ENCODE peak calls at places on chromosome 13, in nine cellular contexts. C is fibroblast of the aortic adventitia, A is retina, H is colonic mucosa, U is astrocyte of the spinal cord, N is dermis microvascular lymphatic vessel endothelial cell, Z is fibroblast of lung, P is heart right ventricle, W is C1 segment of cervical spinal cord. K is an unnamed sample.

GRCh38 chr13:83340170-83340569 is 542.1 kb downstream of the SLITRK1 start:
- DNase-seq in H (no peak), P (no peak), W (no peak), C (no peak), U (no peak), A (no peak), Z (no peak), N (no peak), K (peak)

GRCh38 chr13:21675095-21676007 is 4.5 kb downstream of the FGF9 start:
- DNase-seq in Z (no peak), A (peak), H (peak), P (peak), C (no peak), W (no peak), U (no peak), N (no peak), K (peak)

GRCh38 chr13:77860621-77861020 is 58.0 kb downstream of the EDNRB start:
- DNase-seq in N (peak), Z (peak), W (no peak), C (peak), U (peak), A (no peak), H (no peak), P (no peak), K (peak)

GRCh38 chr13:46817081-46817480 is 20.1 kb upstream of the ESD start:
- DNase-seq in Z (no peak), A (no peak), N (peak), U (no peak), W (no peak), P (no peak), C (peak), H (no peak), K (no peak)

GRCh38 chr13:49627831-49628652 is at the start of gene ARL11:
- DNase-seq in Z (no peak), N (no peak), A (peak), C (no peak), P (peak), H (peak), W (no peak), U (no peak), K (peak)

GRCh38 chr13:102091231-102091630 is 310.6 kb downstream of the FGF14 start:
- DNase-seq in C (no peak), N (no peak), U (peak), H (no peak), P (no peak), Z (peak), A (no peak), W (no peak), K (peak)

GRCh38 chr13:44142911-44143665 is 230.5 kb upstream of the SERP2 start:
- DNase-seq in U (peak), P (no peak), A (no peak), Z (peak), N (peak), W (no peak), H (no peak), C (peak), K (no peak)

GRCh38 chr13:76937416-76937815 is 10.9 kb upstream of the ACOD1 start:
- DNase-seq in U (peak), W (no peak), C (peak), N (peak), P (no peak), Z (peak), A (no peak), H (no peak), K (no peak)

GRCh38 chr13:110248449-110249143 is 58.4 kb downstream of the COL4A1 start:
- DNase-seq in W (no peak), N (no peak), U (no peak), A (no peak), C (no peak), H (no peak), P (no peak), Z (no peak), K (no peak)

GRCh38 chr13:27551563-27551962 is 68.8 kb downstream of the LNX2 start:
- DNase-seq in C (no peak), U (no peak), P (no peak), A (no peak), Z (no peak), H (no peak), W (no peak), N (no peak), K (no peak)

GRCh38 chr13:67277581-67277980 is 47.4 kb upstream of the PCDH9 start:
- DNase-seq in C (no peak), Z (peak), W (no peak), H (no peak), P (no peak), U (peak), N (no peak), A (no peak), K (no peak)